ENCODE peak calls at places on chromosomes 7 and 10, in four cellular contexts. Y is activated CD4-positive, CD25-positive, alpha-beta regulatory T cell treated with anti-CD3 and anti-CD28 coated beads, Interleukin-2, amount 50 U/mL, for 72 hours; A is HS-5; P is effector memory CD8-positive, alpha-beta T cell. H is an unnamed sample.

GRCh38 chr7:42685911-42686310 is 226.0 kb downstream of the C7orf25 start:
- DNase-seq in A (no peak), Y (no peak), P (no peak), H (no peak)

GRCh38 chr7:46814516-46815250 is 767.2 kb downstream of the TNS3 start:
- DNase-seq in Y (no peak), P (no peak), A (no peak), H (no peak)

GRCh38 chr7:55048221-55048859 is 29.5 kb downstream of the EGFR start:
- DNase-seq in Y (no peak), P (no peak), A (no peak), H (no peak)

GRCh38 chr10:121157998-121158397 is 306.8 kb downstream of the WDR11 start:
- DNase-seq in A (no peak), Y (no peak), P (no peak), H (no peak)

GRCh38 chr10:17229016-17229716 is 1.1 kb downstream of the VIM start:
- DNase-seq in Y (peak), A (no peak), P (peak), H (peak)

GRCh38 chr7:5421626-5422323 is 1.9 kb downstream of the TNRC18 start:
- DNase-seq in Y (no peak), A (peak), P (no peak), H (no peak)

GRCh38 chr10:117168729-117169128 is 28.6 kb upstream of the KCNK18 start:
- DNase-seq in A (no peak), P (no peak), Y (no peak), H (no peak)

GRCh38 chr7:41093141-41093540 is 609.7 kb downstream of the INHBA start:
- DNase-seq in P (no peak), Y (no peak), A (no peak), H (no peak)

GRCh38 chr10:12943425-12943824 is 58.1 kb downstream of the CCDC3 start:
- DNase-seq in A (no peak), P (no peak), Y (no peak), H (no peak)

GRCh38 chr10:126239844-126240243 is 148.4 kb downstream of the ADAM12 start:
- DNase-seq in A (no peak), P (no peak), Y (no peak), H (no peak)

GRCh38 chr7:96986901-96987300 is 18.5 kb upstream of the DLX6 start:
- DNase-seq in P (no peak), Y (no peak), A (no peak), H (no peak)

GRCh38 chr7:125355899-125356298 is 426.3 kb upstream of the POT1 start:
- DNase-seq in A (peak), P (no peak), Y (no peak), H (no peak)

GRCh38 chr7:159067870-159068787 is 76.5 kb downstream of the VIPR2 start:
- DNase-seq in A (no peak), Y (no peak), P (no peak), H (no peak)

GRCh38 chr7:131225619-131226101 is 102.0 kb upstream of the MKLN1 start:
- DNase-seq in P (no peak), Y (no peak), A (no peak), H (no peak)

GRCh38 chr10:91296471-91296870 is 76.0 kb downstream of the PCGF5 start:
- DNase-seq in Y (no peak), P (no peak), A (no peak), H (no peak)

GRCh38 chr7:149714910-149715471 is 58.4 kb downstream of the ZNF467 start:
- DNase-seq in Y (peak), A (no peak), P (peak), H (no peak)

GRCh38 chr10:89782470-89782869 is 81.1 kb downstream of the KIF20B start:
- DNase-seq in P (no peak), A (no peak), Y (no peak), H (no peak)

GRCh38 chr7:88001744-88002530 is 67.9 kb downstream of the ADAM22 start:
- DNase-seq in P (no peak), Y (no peak), A (no peak), H (no peak)

GRCh38 chr7:29013931-29014330 is 55.8 kb upstream of the TRIL start:
- DNase-seq in Y (no peak), A (no peak), P (no peak), H (no peak)

GRCh38 chr7:100472854-100473499 is 6.0 kb downstream of the TSC22D4 start:
- DNase-seq in P (no peak), Y (no peak), A (no peak), H (no peak)

GRCh38 chr7:117323877-117324699 is 1.2 kb upstream of the WNT2 start:
- DNase-seq in A (no peak), Y (no peak), P (no peak), H (no peak)

GRCh38 chr10:95605163-95605562 is 44.0 kb upstream of the SORBS1 start:
- DNase-seq in Y (no peak), P (no peak), A (no peak), H (no peak)

GRCh38 chr10:53166325-53166724 is 393.7 kb upstream of the MBL2 start:
- DNase-seq in A (no peak), P (no peak), Y (no peak), H (no peak)

GRCh38 chr7:124712017-124712416 is 53.6 kb downstream of the GPR37 start:
- DNase-seq in A (no peak), Y (no peak), P (no peak), H (no peak)

GRCh38 chr7:43148161-43148731 is 35.8 kb downstream of the HECW1 start:
- DNase-seq in P (no peak), Y (no peak), A (no peak), H (no peak)

GRCh38 chr10:78351283-78351682 is 317.6 kb downstream of the RPS24 start:
- DNase-seq in A (no peak), Y (no peak), P (no peak), H (no peak)

GRCh38 chr7:137287651-137288258 is 55.8 kb downstream of the PTN start:
- DNase-seq in P (no peak), A (no peak), Y (no peak), H (no peak)

GRCh38 chr7:73606801-73607691 is 17.3 kb downstream of the MLXIPL start:
- DNase-seq in A (no peak), Y (peak), P (peak), H (peak)

GRCh38 chr7:240887-241421 is 48.6 kb downstream of the FAM20C start:
- DNase-seq in Y (no peak), P (no peak), A (no peak), H (no peak)

GRCh38 chr10:84493951-84494848 is 165.8 kb downstream of the CCSER2 start:
- DNase-seq in Y (no peak), P (no peak), A (peak), H (no peak)

GRCh38 chr10:85643839-85644525 is 722.6 kb downstream of the GRID1 start:
- DNase-seq in Y (no peak), A (no peak), P (no peak), H (no peak)

GRCh38 chr10:89645742-89646172 is 715 bp upstream of the PANK1 start:
- DNase-seq in A (no peak), P (no peak), Y (no peak), H (no peak)

GRCh38 chr10:95264227-95265051 is 26.4 kb downstream of the PDLIM1 start:
- DNase-seq in P (no peak), Y (no peak), A (no peak), H (no peak)

GRCh38 chr10:125334545-125334944 is 174.2 kb upstream of the CTBP2 start:
- DNase-seq in A (no peak), Y (no peak), P (no peak), H (no peak)

GRCh38 chr10:24115403-24115802 is 93.5 kb upstream of the KIAA1217 start:
- DNase-seq in Y (no peak), P (no peak), A (no peak), H (no peak)

H was measured in activated gamma-delta T cell treated with Interleukin-2 at 50 U/mL for 16 hours.